ENCODE peak calls at places on chromosome 22, in four cellular contexts. Q is posterior vena cava, J is COR-L47, L is iris pigment epithelial cell. D is an unnamed sample.

GRCh38 chr22:38325575-38325974 is 8.3 kb upstream of the CSNK1E start:
- DNase-seq in Q (no peak), J (no peak), L (no peak), D (no peak)

GRCh38 chr22:17191163-17191562 is 28.1 kb downstream of the ADA2 start:
- DNase-seq in Q (no peak), J (no peak), L (peak), D (no peak)

GRCh38 chr22:32591620-32592019 is 117.0 kb downstream of the FBXO7 start:
- DNase-seq in Q (no peak), J (no peak), L (peak), D (peak)

GRCh38 chr22:48702573-48703264 is 1125.0 kb downstream of the BRD1 start:
- DNase-seq in Q (peak), J (no peak), L (no peak), D (no peak)

GRCh38 chr22:26707581-26707980 is 50.2 kb downstream of the MIAT start:
- DNase-seq in Q (no peak), J (peak), L (no peak), D (no peak)

GRCh38 chr22:50274311-50274710 is 4.1 kb upstream of the MAPK11 start:
- DNase-seq in Q (no peak), J (peak), L (peak), D (no peak)

GRCh38 chr22:48744283-48744641 is 1083.4 kb downstream of the BRD1 start:
- DNase-seq in Q (peak), J (no peak), L (no peak), D (peak)

GRCh38 chr22:23772315-23773246 is at the start of gene MMP11:
- DNase-seq in Q (peak), J (peak), L (no peak), D (no peak)

GRCh38 chr22:46974631-46975585 is 212.5 kb downstream of the TBC1D22A start:
- DNase-seq in Q (peak), J (no peak), L (no peak), D (peak)

D was measured in mesenteric fat pad.